ENCODE peak calls at places on chromosomes 16 and 17, in ten cellular contexts. L is stimulated activated CD4-positive, alpha-beta T cell treated with anti-CD3 and anti-CD28 coated beads, Interleukin-1b, Interleukin-23, amount 100 ng/mL, for 1 hour; J is ovary; N is hypothalamus; S is endothelial cell of umbilical vein; H is NCI-H82; G is amygdala; Z is HAP-1; Q is H4; X is ACHN. U is an unnamed sample.

GRCh38 chr16:19118938-19119431 is 5.2 kb downstream of the ITPRIPL2 start:
- DNase-seq in L (no peak), J (peak; percentile 58), N (peak; percentile 25), S (peak; percentile 88), H (no peak), G (peak; percentile 12), Z (no peak), Q (peak; percentile 84), X (peak; percentile 91), U (no peak)

GRCh38 chr17:29788045-29788444 is 142.0 kb downstream of the SSH2 start:
- DNase-seq in L (no peak), J (no peak), N (no peak), S (no peak), H (no peak), G (no peak), Z (no peak), Q (no peak), X (peak; percentile 36), U (no peak)

GRCh38 chr17:75124041-75124818 is 7.3 kb downstream of the NT5C start:
- DNase-seq in L (peak; percentile 38), J (no peak), N (no peak), S (peak; percentile 87), H (no peak), G (peak; percentile 2), Z (no peak), Q (peak; percentile 100), X (peak; percentile 99), U (peak; percentile 89)

GRCh38 chr16:50709061-50709695 is 15.8 kb downstream of the NOD2 start:
- DNase-seq in L (no peak), J (no peak), N (no peak), S (no peak), H (no peak), G (no peak), Z (no peak), Q (no peak), X (no peak), U (no peak)

GRCh38 chr16:4214215-4214621 is 27.7 kb downstream of the SRL start:
- DNase-seq in L (no peak), J (no peak), N (no peak), S (no peak), H (no peak), G (no peak), Z (no peak), Q (peak; percentile 49), X (peak; percentile 87), U (peak; percentile 89)

GRCh38 chr17:75454193-75454592 is 2.2 kb upstream of the TMEM94 start:
- DNase-seq in L (no peak), J (no peak), N (no peak), S (no peak), H (no peak), G (no peak), Z (no peak), Q (no peak), X (peak; percentile 96), U (no peak)

GRCh38 chr17:16243811-16244567 is 27.0 kb downstream of the PIGL start:
- DNase-seq in L (no peak), J (no peak), N (no peak), S (no peak), H (no peak), G (no peak), Z (no peak), Q (no peak), X (no peak), U (no peak)

GRCh38 chr16:86971251-86971650 is 345.9 kb downstream of the C16orf95 start:
- DNase-seq in L (no peak), J (no peak), N (no peak), S (no peak), H (no peak), G (no peak), Z (no peak), Q (no peak), X (no peak), U (no peak)

GRCh38 chr17:66492500-66493123 is 190.2 kb downstream of the PRKCA start:
- DNase-seq in L (no peak), J (no peak), N (no peak), S (no peak), H (no peak), G (no peak), Z (no peak), Q (no peak), X (no peak), U (no peak)

GRCh38 chr16:88599092-88599733 is 29.0 kb downstream of the ZC3H18 start:
- DNase-seq in L (no peak), J (no peak), N (peak; percentile 45), S (no peak), H (no peak), G (peak; percentile 11), Z (no peak), Q (no peak), X (no peak), U (no peak)

GRCh38 chr16:84832488-84833141 is 12.8 kb downstream of the CRISPLD2 start:
- DNase-seq in L (no peak), J (peak; percentile 92), N (no peak), S (no peak), H (no peak), G (no peak), Z (no peak), Q (peak; percentile 57), X (peak; percentile 99), U (no peak)